ENCODE peak calls at places on chromosomes 3 and 15, in eight cellular contexts. One of them, this sample, is unnamed.

GRCh38 chr15:67777071-67777470 is 48.2 kb upstream of the SKOR1 start:
- DNase-seq in NCI-H187 treated with DMSO at 0.1 percent for 48 hours: no peak
- DNase-seq in T-cell: no peak
- DNase-seq in MM.1S: no peak
- DNase-seq in coronary artery: no peak
- DNase-seq in stromal cell of bone marrow: no peak
- DNase-seq in mesendoderm: no peak
- DNase-seq in cerebellum: no peak
- DNase-seq in this sample: no peak

GRCh38 chr3:52609316-52609815 is 73.0 kb downstream of the UQCC5 start:
- DNase-seq in NCI-H187 treated with DMSO at 0.1 percent for 48 hours: no peak
- DNase-seq in T-cell: no peak
- DNase-seq in MM.1S: no peak
- DNase-seq in coronary artery: no peak
- DNase-seq in stromal cell of bone marrow: no peak
- DNase-seq in mesendoderm: peak
- DNase-seq in cerebellum: no peak
- DNase-seq in this sample: peak

GRCh38 chr3:133661454-133662255 is at the start of gene TOPBP1:
- DNase-seq in NCI-H187 treated with DMSO at 0.1 percent for 48 hours: peak
- DNase-seq in T-cell: peak
- DNase-seq in MM.1S: peak
- DNase-seq in coronary artery: peak
- DNase-seq in stromal cell of bone marrow: peak
- DNase-seq in mesendoderm: peak
- DNase-seq in cerebellum: peak
- DNase-seq in this sample: peak

GRCh38 chr15:42490246-42490742 is 647 bp downstream of the ZNF106 start:
- DNase-seq in NCI-H187 treated with DMSO at 0.1 percent for 48 hours: no peak
- DNase-seq in T-cell: no peak
- DNase-seq in MM.1S: peak
- DNase-seq in coronary artery: no peak
- DNase-seq in stromal cell of bone marrow: no peak
- DNase-seq in mesendoderm: no peak
- DNase-seq in cerebellum: no peak
- DNase-seq in this sample: no peak

GRCh38 chr3:192802957-192803899 is 75.9 kb upstream of the FGF12 start:
- DNase-seq in NCI-H187 treated with DMSO at 0.1 percent for 48 hours: peak
- DNase-seq in T-cell: no peak
- DNase-seq in MM.1S: peak
- DNase-seq in coronary artery: no peak
- DNase-seq in stromal cell of bone marrow: peak
- DNase-seq in mesendoderm: peak
- DNase-seq in cerebellum: peak
- DNase-seq in this sample: no peak

GRCh38 chr15:66982250-66982649 is 83.2 kb upstream of the SMAD3 start:
- DNase-seq in NCI-H187 treated with DMSO at 0.1 percent for 48 hours: no peak
- DNase-seq in T-cell: no peak
- DNase-seq in MM.1S: no peak
- DNase-seq in coronary artery: no peak
- DNase-seq in stromal cell of bone marrow: no peak
- DNase-seq in mesendoderm: no peak
- DNase-seq in cerebellum: no peak
- DNase-seq in this sample: no peak

GRCh38 chr3:13072239-13073041 is 789 bp downstream of the IQSEC1 start:
- DNase-seq in NCI-H187 treated with DMSO at 0.1 percent for 48 hours: no peak
- DNase-seq in T-cell: no peak
- DNase-seq in MM.1S: peak
- DNase-seq in coronary artery: no peak
- DNase-seq in stromal cell of bone marrow: no peak
- DNase-seq in mesendoderm: peak
- DNase-seq in cerebellum: peak
- DNase-seq in this sample: no peak

GRCh38 chr3:64215559-64215958 is 9.7 kb downstream of the PRICKLE2 start:
- DNase-seq in NCI-H187 treated with DMSO at 0.1 percent for 48 hours: no peak
- DNase-seq in T-cell: no peak
- DNase-seq in MM.1S: no peak
- DNase-seq in coronary artery: no peak
- DNase-seq in stromal cell of bone marrow: no peak
- DNase-seq in mesendoderm: no peak
- DNase-seq in cerebellum: no peak
- DNase-seq in this sample: no peak

GRCh38 chr3:159458010-159458409 is 530.6 kb upstream of the IL12A start:
- DNase-seq in NCI-H187 treated with DMSO at 0.1 percent for 48 hours: no peak
- DNase-seq in T-cell: no peak
- DNase-seq in MM.1S: no peak
- DNase-seq in coronary artery: no peak
- DNase-seq in stromal cell of bone marrow: peak
- DNase-seq in mesendoderm: peak
- DNase-seq in cerebellum: no peak
- DNase-seq in this sample: no peak

GRCh38 chr3:63976166-63976861 is 47.0 kb downstream of the PSMD6 start:
- DNase-seq in NCI-H187 treated with DMSO at 0.1 percent for 48 hours: no peak
- DNase-seq in T-cell: no peak
- DNase-seq in MM.1S: no peak
- DNase-seq in coronary artery: no peak
- DNase-seq in stromal cell of bone marrow: peak
- DNase-seq in mesendoderm: no peak
- DNase-seq in cerebellum: no peak
- DNase-seq in this sample: peak

GRCh38 chr15:82043726-82044372 is 2.0 kb downstream of the MEX3B start:
- DNase-seq in NCI-H187 treated with DMSO at 0.1 percent for 48 hours: no peak
- DNase-seq in T-cell: no peak
- DNase-seq in MM.1S: no peak
- DNase-seq in coronary artery: no peak
- DNase-seq in stromal cell of bone marrow: no peak
- DNase-seq in mesendoderm: peak
- DNase-seq in cerebellum: peak
- DNase-seq in this sample: no peak

GRCh38 chr15:47184003-47184404 is 533.3 kb upstream of the SEMA6D start:
- DNase-seq in NCI-H187 treated with DMSO at 0.1 percent for 48 hours: no peak
- DNase-seq in T-cell: no peak
- DNase-seq in MM.1S: peak
- DNase-seq in coronary artery: no peak
- DNase-seq in stromal cell of bone marrow: no peak
- DNase-seq in mesendoderm: peak
- DNase-seq in cerebellum: no peak
- DNase-seq in this sample: no peak